ENCODE peak calls at places on chromosomes 5 and 9, in six cellular contexts. D is neuronal stem cell, P is spleen, K is heart left ventricle, O is small intestine, F is stomach. M is an unnamed sample. For H3K9me3, the result is how much of the 10 kb centered on the place peaks cover.

GRCh38 chr5:139651502-139651862 is 3.3 kb downstream of the CXXC5 start:
- DNase-seq in D (no peak), P (peak), K (no peak), O (no peak), F (no peak), M (no peak)

GRCh38 chr9:135504262-135505229 is 4.1 kb downstream of the MRPS2 start:
- DNase-seq in D (peak), P (peak), K (peak), O (peak), F (peak), M (peak)

GRCh38 chr9:270657-271237 is 56.1 kb downstream of the DOCK8 start:
- DNase-seq in D (no peak), P (no peak), K (no peak), O (no peak), F (no peak), M (no peak)

GRCh38 chr5:178078197-178078995 is 34.9 kb upstream of the N4BP3 start:
- DNase-seq in D (no peak), P (no peak), K (no peak), O (no peak), F (peak), M (peak)

GRCh38 chr5:159825551-159826051 is 90.7 kb upstream of the ADRA1B start:
- DNase-seq in D (no peak), P (no peak), K (no peak), O (no peak), F (peak), M (peak)

GRCh38 chr9:76049341-76049740 is 158.9 kb downstream of the PCSK5 start:
- DNase-seq in D (no peak), P (no peak), K (no peak), O (peak), F (peak), M (peak)

GRCh38 chr9:110971234-110971633 is 67.0 kb downstream of the LPAR1 start:
- DNase-seq in D (no peak), P (no peak), K (no peak), O (peak), F (no peak), M (no peak)

GRCh38 chr5:163350083-163350482 is 87.3 kb upstream of the CCNG1 start:
- DNase-seq in D (no peak), P (no peak), K (no peak), O (no peak), F (no peak), M (peak)

GRCh38 chr5:1488882-1489680 is 34.7 kb downstream of the LPCAT1 start:
- DNase-seq in D (no peak), P (no peak), K (no peak), O (no peak), F (no peak), M (no peak)

GRCh38 chr5:157283434-157283833 is 17.5 kb downstream of the CYFIP2 start:
- DNase-seq in D (no peak), P (peak), K (no peak), O (no peak), F (no peak), M (peak)

GRCh38 chr9:77132991-77133390 is 44.3 kb upstream of the VPS13A start:
- DNase-seq in D (no peak), P (no peak), K (no peak), O (no peak), F (no peak), M (no peak)

GRCh38 chr9:114626415-114627029 is 15.4 kb downstream of the TMEM268 start:
- DNase-seq in D (no peak), P (no peak), K (no peak), O (no peak), F (no peak), M (no peak)

GRCh38 chr5:166671818-166672217 is 1619.6 kb upstream of the WWC1 start:
- DNase-seq in D (no peak), P (no peak), K (no peak), O (no peak), F (no peak), M (no peak)

GRCh38 chr5:160692272-160692671 is 159.7 kb downstream of the ATP10B start:
- DNase-seq in D (no peak), P (no peak), K (no peak), O (peak), F (no peak), M (no peak)

GRCh38 chr5:126472538-126472889 is 49.3 kb downstream of the GRAMD2B start:
- DNase-seq in D (no peak), P (no peak), K (no peak), O (no peak), F (no peak), M (no peak)

GRCh38 chr5:154254886-154255285 is 64.4 kb downstream of the GALNT10 start:
- DNase-seq in D (no peak), P (no peak), K (no peak), O (peak), F (no peak), M (no peak)

GRCh38 chr9:6708732-6709131 is 49.0 kb upstream of the KDM4C start:
- DNase-seq in D (no peak), P (no peak), K (no peak), O (no peak), F (no peak), M (no peak)

GRCh38 chr5:106392766-106393165 is 1278.0 kb downstream of the EFNA5 start:
- DNase-seq in D (no peak), P (no peak), K (no peak), O (no peak), F (no peak), M (no peak)

GRCh38 chr9:35791321-35791921 is at the start of gene NPR2:
- DNase-seq in D (no peak), P (no peak), K (peak), O (no peak), F (no peak), M (peak)

GRCh38 chr9:132770775-132771310 is 100.6 kb downstream of the GTF3C4 start:
- DNase-seq in D (no peak), P (no peak), K (no peak), O (no peak), F (no peak), M (no peak)

GRCh38 chr5:54390015-54390414 is 65.5 kb upstream of the HSPB3 start:
- DNase-seq in D (no peak), P (no peak), K (no peak), O (peak), F (no peak), M (peak)

DNA sequence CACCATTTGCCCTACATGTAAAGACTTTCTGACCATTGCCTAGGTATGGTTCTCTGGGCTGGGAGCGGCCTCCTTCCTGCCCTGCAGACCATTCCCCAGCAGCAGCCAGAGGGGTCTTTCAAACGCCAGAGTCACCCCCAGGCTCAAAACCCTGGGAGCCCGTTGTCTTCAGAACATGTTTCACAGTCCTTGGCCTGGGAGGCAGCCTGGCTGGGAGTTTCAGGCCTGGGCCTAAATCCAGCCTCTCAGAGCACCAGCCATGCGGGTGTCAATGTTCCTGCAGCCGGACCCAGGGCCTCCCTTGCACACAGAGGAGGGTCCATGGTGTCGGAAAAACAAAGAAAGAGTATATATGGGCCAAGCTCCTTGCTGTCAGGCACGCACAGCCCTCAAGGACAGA is 145.2 kb upstream of the FOXD4L5 start:
- DNase-seq in D (no peak), P (no peak), K (no peak), O (no peak), F (no peak), M (no peak)
- H3K9me3 ChIP-seq in D (under half), P (under half), K (under half), O (under half), F (under half), M (under half)

GRCh38 chr5:68446487-68446894 is 230.9 kb downstream of the PIK3R1 start:
- DNase-seq in D (no peak), P (no peak), K (no peak), O (no peak), F (no peak), M (no peak)

GRCh38 chr5:68447121-68447520 is 231.6 kb downstream of the PIK3R1 start:
- DNase-seq in D (no peak), P (no peak), K (no peak), O (no peak), F (no peak), M (no peak)

GRCh38 chr5:68449380-68449779 is 233.8 kb downstream of the PIK3R1 start:
- DNase-seq in D (no peak), P (no peak), K (peak), O (no peak), F (no peak), M (no peak)

GRCh38 chr5:68446070-68446357 is 230.5 kb downstream of the PIK3R1 start:
- DNase-seq in D (no peak), P (no peak), K (no peak), O (no peak), F (no peak), M (no peak)

DNA sequence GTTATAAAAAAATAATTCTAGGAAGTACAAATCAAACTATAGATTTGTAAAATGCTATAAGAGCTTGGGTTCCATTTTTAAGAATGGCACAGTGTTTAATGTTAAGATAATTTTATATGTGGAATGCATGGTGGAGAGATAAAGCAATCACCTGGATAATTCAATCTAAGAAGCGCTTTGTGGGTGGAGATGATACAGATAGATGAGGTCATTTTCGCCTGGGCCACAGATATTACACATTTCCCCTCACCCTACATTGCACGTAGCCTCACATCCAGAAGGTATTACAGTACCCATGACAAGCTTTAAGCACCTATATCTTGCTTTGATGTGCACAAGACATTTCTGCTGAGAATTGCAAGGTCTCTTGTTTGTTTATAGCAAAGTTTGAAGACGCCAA is 232.0 kb downstream of the PIK3R1 start:
- DNase-seq in D (no peak), P (no peak), K (no peak), O (no peak), F (no peak), M (no peak)
- H3K9me3 ChIP-seq in D (under half), P (under half), K (under half), O (under half), F (under half), M (under half)

GRCh38 chr5:3599283-3600105 is 3.9 kb downstream of the IRX1 start:
- DNase-seq in D (no peak), P (no peak), K (no peak), O (no peak), F (no peak), M (no peak)
- H3K9me3 ChIP-seq in D (under half), P (under half), K (under half), O (under half), F (under half), M (under half)

GRCh38 chr5:179268399-179268952 is 76.8 kb downstream of the ADAMTS2 start:
- DNase-seq in D (no peak), P (peak), K (peak), O (no peak), F (peak), M (no peak)
- H3K9me3 ChIP-seq in D (under half), P (under half), K (under half), O (under half), F (under half), M (under half)

GRCh38 chr5:141388661-141389060 is 1.2 kb downstream of the PCDHGB4 start:
- DNase-seq in D (no peak), P (no peak), K (no peak), O (no peak), F (no peak), M (no peak)
- H3K9me3 ChIP-seq in D (half or more), P (under half), K (under half), O (under half), F (half or more), M (under half)

DNA sequence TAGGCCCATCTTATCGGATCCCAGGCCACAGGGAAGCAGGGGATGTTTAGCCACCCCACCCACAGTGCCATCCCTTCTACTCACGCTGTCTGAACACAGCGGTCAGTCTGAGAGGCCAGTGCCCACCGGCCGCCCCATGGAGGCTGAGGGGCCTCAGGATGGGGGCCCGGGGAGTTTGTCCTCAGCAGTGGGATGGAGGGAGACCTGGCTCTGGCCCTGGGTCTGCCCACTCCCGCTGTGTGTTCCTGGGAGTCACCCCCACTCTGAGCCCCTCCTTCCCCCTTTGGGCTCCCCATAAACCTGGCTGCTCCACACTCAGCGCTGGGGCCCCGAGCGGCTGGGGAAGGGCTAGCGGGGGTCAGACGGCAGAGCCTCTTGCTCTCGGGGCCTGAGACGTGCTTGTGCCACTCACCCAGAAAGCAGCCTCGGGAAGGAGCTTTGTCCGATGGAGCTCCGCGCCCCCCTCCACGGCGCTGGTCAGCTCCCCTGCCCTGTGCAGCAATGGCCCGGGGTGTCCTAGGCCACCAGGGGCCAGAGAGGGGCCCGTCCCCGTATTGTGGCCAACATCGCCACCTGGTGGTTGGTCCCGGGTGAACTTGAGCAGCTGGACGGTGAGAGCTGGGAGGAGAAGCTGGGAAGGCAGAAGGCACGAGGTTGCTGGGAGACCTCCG is 10.9 kb upstream of the LAMC3 start:
- DNase-seq in D (peak), P (no peak), K (peak), O (peak), F (peak), M (peak)
- H3K9me3 ChIP-seq in D (under half), P (under half), K (under half), O (under half), F (under half), M (under half)

GRCh38 chr9:102862478-102862877 is 132.7 kb upstream of the CYLC2 start:
- DNase-seq in D (no peak), P (no peak), K (no peak), O (no peak), F (no peak), M (no peak)

DNA sequence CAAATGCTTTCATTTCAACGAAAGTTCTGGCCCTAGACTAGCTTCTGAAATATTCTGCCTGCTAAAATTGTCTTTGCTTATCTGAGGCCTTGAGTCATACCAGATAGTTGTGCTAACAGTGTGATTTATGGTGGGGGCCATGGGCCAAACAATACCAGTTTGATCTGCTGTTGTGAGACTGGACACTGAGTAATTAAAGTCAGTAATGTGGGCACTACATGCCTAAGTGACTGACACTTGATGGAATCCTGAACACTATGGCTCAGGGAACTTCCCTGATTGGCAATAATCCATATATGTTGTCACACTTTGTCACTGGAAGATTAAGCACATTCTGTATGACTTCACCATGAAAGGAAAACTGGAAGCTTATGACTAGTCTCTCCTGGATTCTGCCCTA is 127.6 kb upstream of the CYLC2 start:
- DNase-seq in D (no peak), P (no peak), K (peak), O (peak), F (no peak), M (peak)
- H3K9me3 ChIP-seq in D (under half), P (under half), K (under half), O (under half), F (under half), M (under half)

M was measured in cardiac muscle cell.